ENCODE peak calls at places on chromosomes 4 and X, in five cellular contexts. One of them, this sample, is unnamed.

GRCh38 chr4:183797445-183798248 is 107.5 kb upstream of the STOX2 start:
- DNase-seq in stomach: peak; percentile 53
- DNase-seq in fibroblast of mammary gland: peak; percentile 20
- DNase-seq in spleen: peak; percentile 87
- DNase-seq in fibroblast of pulmonary artery: peak; percentile 7
- DNase-seq in this sample: peak; percentile 33

GRCh38 chr4:1786544-1787362 is 6.3 kb upstream of the FGFR3 start:
- DNase-seq in stomach: no peak
- DNase-seq in fibroblast of mammary gland: no peak
- DNase-seq in spleen: no peak
- DNase-seq in fibroblast of pulmonary artery: no peak
- DNase-seq in this sample: no peak

GRCh38 chr4:76582074-76582816 is 147.2 kb downstream of the SHROOM3 start:
- DNase-seq in stomach: no peak
- DNase-seq in fibroblast of mammary gland: no peak
- DNase-seq in spleen: no peak
- DNase-seq in fibroblast of pulmonary artery: no peak
- DNase-seq in this sample: no peak

GRCh38 chr4:151415978-151416377 is 7.0 kb downstream of the FHIP1A start:
- DNase-seq in stomach: no peak
- DNase-seq in fibroblast of mammary gland: peak; percentile 75
- DNase-seq in spleen: no peak
- DNase-seq in fibroblast of pulmonary artery: peak; percentile 59
- DNase-seq in this sample: no peak

GRCh38 chrX:71111141-71111843 is at the start of gene IL2RG:
- DNase-seq in stomach: peak; percentile 46
- DNase-seq in fibroblast of mammary gland: no peak
- DNase-seq in spleen: peak; percentile 84
- DNase-seq in fibroblast of pulmonary artery: no peak
- DNase-seq in this sample: peak; percentile 87

GRCh38 chrX:153600032-153600373 is 1.1 kb upstream of the CCNQ start:
- DNase-seq in stomach: no peak
- DNase-seq in fibroblast of mammary gland: no peak
- DNase-seq in spleen: peak; percentile 60
- DNase-seq in fibroblast of pulmonary artery: peak; percentile 6
- DNase-seq in this sample: peak; percentile 43

GRCh38 chr4:16192067-16192466 is 34.2 kb downstream of the TAPT1 start:
- DNase-seq in stomach: no peak
- DNase-seq in fibroblast of mammary gland: no peak
- DNase-seq in spleen: no peak
- DNase-seq in fibroblast of pulmonary artery: no peak
- DNase-seq in this sample: no peak

GRCh38 chrX:121010218-121010617 is 24.7 kb upstream of the CT47A1 start:
- DNase-seq in stomach: no peak
- DNase-seq in fibroblast of mammary gland: peak; percentile 35
- DNase-seq in spleen: no peak
- DNase-seq in fibroblast of pulmonary artery: peak; percentile 13
- DNase-seq in this sample: no peak

GRCh38 chr4:76677571-76678326 is 220.2 kb downstream of the SOWAHB start:
- DNase-seq in stomach: peak; percentile 78
- DNase-seq in fibroblast of mammary gland: no peak
- DNase-seq in spleen: no peak
- DNase-seq in fibroblast of pulmonary artery: no peak
- DNase-seq in this sample: no peak

GRCh38 chr4:1427010-1427409 is 20.8 kb upstream of the NKX1-1 start:
- DNase-seq in stomach: no peak
- DNase-seq in fibroblast of mammary gland: no peak
- DNase-seq in spleen: no peak
- DNase-seq in fibroblast of pulmonary artery: no peak
- DNase-seq in this sample: no peak

GRCh38 chr4:68175562-68176155 is 46.0 kb upstream of the TMPRSS11F start:
- DNase-seq in stomach: no peak
- DNase-seq in fibroblast of mammary gland: peak; percentile 64
- DNase-seq in spleen: no peak
- DNase-seq in fibroblast of pulmonary artery: peak; percentile 76
- DNase-seq in this sample: peak; percentile 65

GRCh38 chr4:128298129-128298758 is 10.6 kb upstream of the PGRMC2 start:
- DNase-seq in stomach: peak; percentile 37
- DNase-seq in fibroblast of mammary gland: no peak
- DNase-seq in spleen: no peak
- DNase-seq in fibroblast of pulmonary artery: no peak
- DNase-seq in this sample: no peak

GRCh38 chr4:128299848-128300247 is 12.2 kb upstream of the PGRMC2 start:
- DNase-seq in stomach: no peak
- DNase-seq in fibroblast of mammary gland: no peak
- DNase-seq in spleen: no peak
- DNase-seq in fibroblast of pulmonary artery: no peak
- DNase-seq in this sample: no peak

GRCh38 chr4:128295255-128295654 is 7.6 kb upstream of the PGRMC2 start:
- DNase-seq in stomach: no peak
- DNase-seq in fibroblast of mammary gland: no peak
- DNase-seq in spleen: no peak
- DNase-seq in fibroblast of pulmonary artery: no peak
- DNase-seq in this sample: no peak

GRCh38 chr4:128301979-128302378 is 14.4 kb upstream of the PGRMC2 start:
- DNase-seq in stomach: no peak
- DNase-seq in fibroblast of mammary gland: no peak
- DNase-seq in spleen: no peak
- DNase-seq in fibroblast of pulmonary artery: peak; percentile 42
- DNase-seq in this sample: no peak

DNA sequence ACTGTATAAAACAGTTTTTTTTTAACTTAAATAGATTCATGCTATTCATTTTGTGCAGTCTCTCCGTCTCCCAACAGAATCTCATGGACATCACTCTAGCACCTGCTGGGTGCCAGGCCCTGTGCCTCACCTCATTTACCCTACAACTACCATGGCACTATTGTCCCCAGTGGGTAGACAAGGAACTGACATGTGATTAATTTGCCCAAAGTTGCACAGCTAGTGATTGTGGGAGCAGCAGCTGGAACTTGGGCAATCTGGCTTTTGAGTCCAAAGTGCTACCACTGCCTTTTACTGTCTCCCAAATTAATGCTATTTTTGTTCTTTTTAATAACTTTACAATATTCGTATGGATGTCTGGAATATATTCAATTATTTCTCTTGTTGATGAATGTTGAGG is 11.2 kb upstream of the PGRMC2 start:
- DNase-seq in stomach: no peak
- DNase-seq in fibroblast of mammary gland: no peak
- DNase-seq in spleen: no peak
- DNase-seq in fibroblast of pulmonary artery: no peak
- DNase-seq in this sample: no peak
- TF ChIP-seq CTCF in stomach: no peak
- TF ChIP-seq CTCF in fibroblast of mammary gland: no peak
- TF ChIP-seq CTCF in spleen: no peak
- TF ChIP-seq CTCF in fibroblast of pulmonary artery: no peak
- TF ChIP-seq CTCF in this sample: no peak

DNA sequence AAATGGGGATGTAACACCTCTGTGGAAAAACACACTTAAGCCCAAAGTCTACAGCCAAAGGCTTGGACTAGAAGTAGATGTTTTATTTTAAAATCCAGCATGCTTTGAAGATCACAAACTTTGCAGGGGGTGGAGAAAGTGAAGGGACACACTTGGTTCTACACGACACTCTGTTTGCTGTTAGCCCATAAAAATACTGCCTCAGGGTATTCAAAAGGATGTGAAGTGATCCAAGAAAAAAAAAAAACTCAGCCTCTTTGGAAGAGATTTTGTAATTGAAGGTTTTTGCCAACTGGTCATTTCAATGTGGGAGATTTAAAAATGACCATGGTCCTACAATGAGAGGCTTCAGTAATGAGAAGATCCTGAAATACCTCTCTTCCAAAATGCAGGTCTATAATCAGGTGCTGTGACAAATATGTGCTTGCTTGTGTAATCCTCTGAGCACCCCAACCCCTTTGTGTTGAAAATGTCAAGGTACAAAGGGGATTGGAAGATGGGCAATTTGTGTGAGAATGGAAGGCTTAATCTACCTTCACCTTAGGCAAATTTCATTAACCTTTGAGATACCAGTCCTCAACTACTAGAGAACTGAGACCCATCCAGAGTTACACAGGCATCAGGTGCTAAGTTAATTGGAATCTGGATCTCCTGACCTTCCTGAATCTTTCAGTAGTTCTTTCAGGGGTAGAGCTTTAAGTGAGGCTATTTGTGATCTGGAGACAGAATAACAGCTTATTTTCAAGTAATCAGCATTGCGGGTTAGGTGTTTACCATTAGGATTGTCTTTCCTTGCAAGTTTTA is 82.5 kb downstream of the HS6ST2 start:
- DNase-seq in stomach: no peak
- DNase-seq in fibroblast of mammary gland: no peak
- DNase-seq in spleen: no peak
- DNase-seq in fibroblast of pulmonary artery: no peak
- DNase-seq in this sample: no peak
- H3K4me3 ChIP-seq in stomach: no peak overlapping the region
- H3K4me3 ChIP-seq in fibroblast of mammary gland: no peak overlapping the region
- H3K4me3 ChIP-seq in spleen: no peak overlapping the region
- H3K4me3 ChIP-seq in fibroblast of pulmonary artery: no peak overlapping the region
- H3K4me3 ChIP-seq in this sample: no peak overlapping the region

DNA sequence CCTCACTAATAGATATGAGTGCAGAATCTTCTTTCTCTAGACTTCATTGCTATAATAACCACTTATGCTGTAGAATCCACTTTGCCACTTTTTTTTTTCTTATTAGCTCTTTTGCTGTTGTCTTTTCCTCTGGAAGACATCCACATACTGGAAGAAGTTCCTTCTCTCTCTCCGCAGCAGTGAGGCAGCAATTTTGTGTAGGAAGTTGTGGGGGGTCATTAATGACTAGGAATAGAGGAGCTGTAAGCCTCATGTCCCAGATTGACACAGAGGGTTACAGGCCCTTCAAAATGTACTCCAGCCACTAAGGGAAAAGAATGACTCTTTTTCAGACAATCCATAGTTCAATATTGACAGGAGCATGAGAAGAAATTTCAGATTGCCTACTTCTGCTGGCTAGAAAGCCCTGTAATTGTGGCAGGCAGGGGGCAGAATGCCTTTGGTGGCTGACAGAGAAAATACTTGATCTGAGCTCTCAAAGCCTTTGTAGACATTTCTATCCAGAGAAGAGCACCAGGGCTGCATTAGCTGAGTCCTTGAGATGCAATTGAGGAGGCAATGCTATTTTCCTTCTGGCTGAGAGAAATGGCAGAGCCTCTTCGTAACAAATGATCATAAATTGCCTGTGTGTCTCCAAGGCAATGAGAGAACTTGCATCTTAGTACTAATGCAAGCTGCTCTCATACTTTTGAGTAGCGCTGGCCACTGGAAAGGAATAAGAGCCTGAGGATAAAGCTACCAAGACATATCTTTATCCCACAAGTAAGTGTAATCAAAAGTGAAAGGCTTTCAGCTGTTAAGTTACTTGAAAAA is 856.3 kb downstream of the STIM2 start:
- DNase-seq in stomach: no peak
- DNase-seq in fibroblast of mammary gland: no peak
- DNase-seq in spleen: no peak
- DNase-seq in fibroblast of pulmonary artery: no peak
- DNase-seq in this sample: no peak
- TF ChIP-seq CTCF in stomach: no peak
- TF ChIP-seq CTCF in fibroblast of mammary gland: no peak
- TF ChIP-seq CTCF in spleen: no peak
- TF ChIP-seq CTCF in fibroblast of pulmonary artery: no peak
- TF ChIP-seq CTCF in this sample: no peak

GRCh38 chr4:23149815-23150214 is 457.1 kb downstream of the GBA3 start:
- DNase-seq in stomach: no peak
- DNase-seq in fibroblast of mammary gland: no peak
- DNase-seq in spleen: no peak
- DNase-seq in fibroblast of pulmonary artery: no peak
- DNase-seq in this sample: no peak

GRCh38 chr4:23153076-23153475 is 460.3 kb downstream of the GBA3 start:
- DNase-seq in stomach: no peak
- DNase-seq in fibroblast of mammary gland: no peak
- DNase-seq in spleen: no peak
- DNase-seq in fibroblast of pulmonary artery: peak; percentile 18
- DNase-seq in this sample: no peak
- H3K4me3 ChIP-seq in stomach: no peak overlapping the region
- H3K4me3 ChIP-seq in fibroblast of mammary gland: no peak overlapping the region
- H3K4me3 ChIP-seq in spleen: no peak overlapping the region
- H3K4me3 ChIP-seq in fibroblast of pulmonary artery: no peak overlapping the region
- H3K4me3 ChIP-seq in this sample: no peak overlapping the region

GRCh38 chrX:54921427-54922021 is 900 bp downstream of the TRO start:
- DNase-seq in stomach: no peak
- DNase-seq in fibroblast of mammary gland: peak; percentile 67
- DNase-seq in spleen: no peak
- DNase-seq in fibroblast of pulmonary artery: peak; percentile 79
- DNase-seq in this sample: no peak
- TF ChIP-seq CTCF in stomach: no peak
- TF ChIP-seq CTCF in fibroblast of mammary gland: no peak
- TF ChIP-seq CTCF in spleen: no peak
- TF ChIP-seq CTCF in fibroblast of pulmonary artery: no peak
- TF ChIP-seq CTCF in this sample: no peak

This sample was measured in NB4.